ENCODE peak calls at places on chromosomes 13 and 19, in eight cellular contexts. One of them, this sample, is unnamed.

GRCh38 chr19:7904074-7905020 is 670 bp downstream of the MAP2K7 start:
- DNase-seq in neural progenitor cell: peak; percentile 66
- DNase-seq in left ventricle myocardium inferior: no peak
- DNase-seq in cardiac muscle cell: no peak
- DNase-seq in Caco-2: no peak
- DNase-seq in uterus: peak; percentile 72
- DNase-seq in tibial nerve: no peak
- DNase-seq in bronchial epithelial cell: no peak
- DNase-seq in this sample: peak; percentile 88

GRCh38 chr13:36432106-36432544 is at the start of gene CCNA1:
- DNase-seq in neural progenitor cell: peak; percentile 92
- DNase-seq in left ventricle myocardium inferior: peak; percentile 19
- DNase-seq in cardiac muscle cell: peak; percentile 25
- DNase-seq in Caco-2: no peak
- DNase-seq in uterus: peak; percentile 42
- DNase-seq in tibial nerve: no peak
- DNase-seq in bronchial epithelial cell: no peak
- DNase-seq in this sample: peak; percentile 48

GRCh38 chr13:106036870-106037269 is 498.6 kb downstream of the EFNB2 start:
- DNase-seq in neural progenitor cell: peak; percentile 36
- DNase-seq in left ventricle myocardium inferior: no peak
- DNase-seq in cardiac muscle cell: no peak
- DNase-seq in Caco-2: no peak
- DNase-seq in uterus: no peak
- DNase-seq in tibial nerve: no peak
- DNase-seq in bronchial epithelial cell: no peak
- DNase-seq in this sample: no peak

GRCh38 chr13:32206097-32206740 is 108.9 kb downstream of the ZAR1L start:
- DNase-seq in neural progenitor cell: no peak
- DNase-seq in left ventricle myocardium inferior: no peak
- DNase-seq in cardiac muscle cell: peak; percentile 32
- DNase-seq in Caco-2: no peak
- DNase-seq in uterus: no peak
- DNase-seq in tibial nerve: no peak
- DNase-seq in bronchial epithelial cell: peak; percentile 10
- DNase-seq in this sample: no peak

GRCh38 chr13:20711301-20712044 is 8.0 kb downstream of the IL17D start:
- DNase-seq in neural progenitor cell: peak; percentile 80
- DNase-seq in left ventricle myocardium inferior: no peak
- DNase-seq in cardiac muscle cell: peak; percentile 11
- DNase-seq in Caco-2: no peak
- DNase-seq in uterus: no peak
- DNase-seq in tibial nerve: no peak
- DNase-seq in bronchial epithelial cell: no peak
- DNase-seq in this sample: no peak

GRCh38 chr13:44693156-44693826 is 117.2 kb upstream of the TSC22D1 start:
- DNase-seq in neural progenitor cell: no peak
- DNase-seq in left ventricle myocardium inferior: no peak
- DNase-seq in cardiac muscle cell: no peak
- DNase-seq in Caco-2: no peak
- DNase-seq in uterus: no peak
- DNase-seq in tibial nerve: no peak
- DNase-seq in bronchial epithelial cell: no peak
- DNase-seq in this sample: no peak

GRCh38 chr19:5718032-5718578 is 1.8 kb downstream of the LONP1 start:
- DNase-seq in neural progenitor cell: no peak
- DNase-seq in left ventricle myocardium inferior: no peak
- DNase-seq in cardiac muscle cell: peak; percentile 30
- DNase-seq in Caco-2: no peak
- DNase-seq in uterus: no peak
- DNase-seq in tibial nerve: no peak
- DNase-seq in bronchial epithelial cell: peak; percentile 35
- DNase-seq in this sample: no peak

GRCh38 chr13:97266734-97267417 is 44.7 kb downstream of the MBNL2 start:
- DNase-seq in neural progenitor cell: peak; percentile 19
- DNase-seq in left ventricle myocardium inferior: no peak
- DNase-seq in cardiac muscle cell: peak; percentile 50
- DNase-seq in Caco-2: no peak
- DNase-seq in uterus: no peak
- DNase-seq in tibial nerve: no peak
- DNase-seq in bronchial epithelial cell: no peak
- DNase-seq in this sample: no peak

GRCh38 chr13:27403727-27404385 is 20.6 kb upstream of the GTF3A start:
- DNase-seq in neural progenitor cell: no peak
- DNase-seq in left ventricle myocardium inferior: no peak
- DNase-seq in cardiac muscle cell: no peak
- DNase-seq in Caco-2: peak; percentile 76
- DNase-seq in uterus: no peak
- DNase-seq in tibial nerve: no peak
- DNase-seq in bronchial epithelial cell: no peak
- DNase-seq in this sample: no peak

GRCh38 chr13:87884874-87885273 is 213.7 kb downstream of the SLITRK5 start:
- DNase-seq in neural progenitor cell: peak; percentile 43
- DNase-seq in left ventricle myocardium inferior: no peak
- DNase-seq in cardiac muscle cell: peak; percentile 24
- DNase-seq in Caco-2: no peak
- DNase-seq in uterus: no peak
- DNase-seq in tibial nerve: no peak
- DNase-seq in bronchial epithelial cell: peak; percentile 5
- DNase-seq in this sample: no peak

GRCh38 chr19:44623080-44623479 is 9.7 kb downstream of the IGSF23 start:
- DNase-seq in neural progenitor cell: no peak
- DNase-seq in left ventricle myocardium inferior: no peak
- DNase-seq in cardiac muscle cell: peak; percentile 53
- DNase-seq in Caco-2: no peak
- DNase-seq in uterus: no peak
- DNase-seq in tibial nerve: no peak
- DNase-seq in bronchial epithelial cell: no peak
- DNase-seq in this sample: no peak

GRCh38 chr19:14361824-14362223 is 19.4 kb upstream of the ADGRE5 start:
- DNase-seq in neural progenitor cell: peak; percentile 52
- DNase-seq in left ventricle myocardium inferior: no peak
- DNase-seq in cardiac muscle cell: peak; percentile 63
- DNase-seq in Caco-2: peak; percentile 46
- DNase-seq in uterus: no peak
- DNase-seq in tibial nerve: no peak
- DNase-seq in bronchial epithelial cell: no peak
- DNase-seq in this sample: no peak

GRCh38 chr13:91805605-91806004 is 407.2 kb downstream of the GPC5 start:
- DNase-seq in neural progenitor cell: no peak
- DNase-seq in left ventricle myocardium inferior: no peak
- DNase-seq in cardiac muscle cell: peak; percentile 5
- DNase-seq in Caco-2: no peak
- DNase-seq in uterus: no peak
- DNase-seq in tibial nerve: no peak
- DNase-seq in bronchial epithelial cell: no peak
- DNase-seq in this sample: no peak

GRCh38 chr13:30766957-30767603 is 31.7 kb downstream of the ALOX5AP start:
- DNase-seq in neural progenitor cell: no peak
- DNase-seq in left ventricle myocardium inferior: no peak
- DNase-seq in cardiac muscle cell: no peak
- DNase-seq in Caco-2: peak; percentile 50
- DNase-seq in uterus: no peak
- DNase-seq in tibial nerve: no peak
- DNase-seq in bronchial epithelial cell: no peak
- DNase-seq in this sample: no peak

GRCh38 chr19:48121909-48122371 is 11.3 kb upstream of the PLA2G4C start:
- DNase-seq in neural progenitor cell: no peak
- DNase-seq in left ventricle myocardium inferior: no peak
- DNase-seq in cardiac muscle cell: peak; percentile 33
- DNase-seq in Caco-2: no peak
- DNase-seq in uterus: no peak
- DNase-seq in tibial nerve: no peak
- DNase-seq in bronchial epithelial cell: peak; percentile 47
- DNase-seq in this sample: no peak

GRCh38 chr19:49116544-49116943 is 2.4 kb downstream of the LIN7B start:
- DNase-seq in neural progenitor cell: no peak
- DNase-seq in left ventricle myocardium inferior: peak; percentile 57
- DNase-seq in cardiac muscle cell: no peak
- DNase-seq in Caco-2: no peak
- DNase-seq in uterus: no peak
- DNase-seq in tibial nerve: peak; percentile 67
- DNase-seq in bronchial epithelial cell: no peak
- DNase-seq in this sample: no peak

GRCh38 chr19:15534957-15535864 is 26.9 kb downstream of the CYP4F22 start:
- DNase-seq in neural progenitor cell: no peak
- DNase-seq in left ventricle myocardium inferior: no peak
- DNase-seq in cardiac muscle cell: no peak
- DNase-seq in Caco-2: no peak
- DNase-seq in uterus: no peak
- DNase-seq in tibial nerve: no peak
- DNase-seq in bronchial epithelial cell: peak; percentile 5
- DNase-seq in this sample: no peak

GRCh38 chr13:50810998-50811397 is 32.5 kb downstream of the DLEU7 start:
- DNase-seq in neural progenitor cell: no peak
- DNase-seq in left ventricle myocardium inferior: no peak
- DNase-seq in cardiac muscle cell: no peak
- DNase-seq in Caco-2: no peak
- DNase-seq in uterus: no peak
- DNase-seq in tibial nerve: no peak
- DNase-seq in bronchial epithelial cell: no peak
- DNase-seq in this sample: no peak

GRCh38 chr19:19276386-19276785 is 3.3 kb upstream of the TM6SF2 start:
- DNase-seq in neural progenitor cell: no peak
- DNase-seq in left ventricle myocardium inferior: no peak
- DNase-seq in cardiac muscle cell: peak; percentile 69
- DNase-seq in Caco-2: no peak
- DNase-seq in uterus: no peak
- DNase-seq in tibial nerve: no peak
- DNase-seq in bronchial epithelial cell: no peak
- DNase-seq in this sample: no peak

GRCh38 chr13:44763604-44764311 is 187.6 kb upstream of the TSC22D1 start:
- DNase-seq in neural progenitor cell: no peak
- DNase-seq in left ventricle myocardium inferior: peak; percentile 22
- DNase-seq in cardiac muscle cell: peak; percentile 45
- DNase-seq in Caco-2: no peak
- DNase-seq in uterus: no peak
- DNase-seq in tibial nerve: peak; percentile 11
- DNase-seq in bronchial epithelial cell: no peak
- DNase-seq in this sample: no peak

GRCh38 chr13:94569615-94570014 is 26.3 kb downstream of the TGDS start:
- DNase-seq in neural progenitor cell: no peak
- DNase-seq in left ventricle myocardium inferior: no peak
- DNase-seq in cardiac muscle cell: no peak
- DNase-seq in Caco-2: no peak
- DNase-seq in uterus: no peak
- DNase-seq in tibial nerve: no peak
- DNase-seq in bronchial epithelial cell: no peak
- DNase-seq in this sample: no peak

DNA sequence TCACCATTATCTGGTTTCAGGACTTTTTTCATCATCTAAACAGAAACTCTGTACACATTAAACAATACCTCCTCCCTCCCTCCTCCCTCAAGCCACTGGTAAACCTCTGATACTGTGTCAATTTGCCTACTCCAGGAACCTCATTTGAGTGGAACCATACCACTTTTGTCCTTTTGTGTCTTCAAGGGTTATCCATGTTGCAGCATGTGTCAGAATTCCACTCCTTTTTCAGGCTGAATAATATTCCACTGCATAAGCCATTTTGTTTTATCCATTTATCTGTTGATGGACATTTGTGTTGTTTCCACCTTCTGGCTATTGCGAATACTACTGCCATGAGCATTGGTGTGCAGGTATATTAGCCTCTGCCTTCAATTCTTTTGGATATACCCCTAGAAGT is 27.5 kb downstream of the TGDS start:
- DNase-seq in neural progenitor cell: no peak
- DNase-seq in left ventricle myocardium inferior: no peak
- DNase-seq in cardiac muscle cell: no peak
- DNase-seq in Caco-2: no peak
- DNase-seq in uterus: no peak
- DNase-seq in tibial nerve: no peak
- DNase-seq in bronchial epithelial cell: no peak
- DNase-seq in this sample: no peak
- H3K36me3 ChIP-seq in neural progenitor cell: no peaks in the 10 kb centered on the region
- H3K36me3 ChIP-seq in left ventricle myocardium inferior: peaks cover 35% of the 10 kb centered on the region
- H3K36me3 ChIP-seq in cardiac muscle cell: peaks cover 14% of the 10 kb centered on the region
- H3K36me3 ChIP-seq in Caco-2: no peaks in the 10 kb centered on the region
- H3K36me3 ChIP-seq in uterus: no peaks in the 10 kb centered on the region
- H3K36me3 ChIP-seq in tibial nerve: no peaks in the 10 kb centered on the region
- H3K36me3 ChIP-seq in bronchial epithelial cell: peaks cover 6% of the 10 kb centered on the region
- H3K36me3 ChIP-seq in this sample: no peaks in the 10 kb centered on the region

GRCh38 chr19:38204096-38204495 is 19.9 kb downstream of the DPF1 start:
- DNase-seq in neural progenitor cell: no peak
- DNase-seq in left ventricle myocardium inferior: no peak
- DNase-seq in cardiac muscle cell: no peak
- DNase-seq in Caco-2: peak; percentile 60
- DNase-seq in uterus: no peak
- DNase-seq in tibial nerve: no peak
- DNase-seq in bronchial epithelial cell: no peak
- DNase-seq in this sample: no peak
- H3K36me3 ChIP-seq in neural progenitor cell: no peaks in the 10 kb centered on the region
- H3K36me3 ChIP-seq in left ventricle myocardium inferior: peaks cover 74% of the 10 kb centered on the region
- H3K36me3 ChIP-seq in cardiac muscle cell: no peaks in the 10 kb centered on the region
- H3K36me3 ChIP-seq in Caco-2: peaks cover 6% of the 10 kb centered on the region
- H3K36me3 ChIP-seq in uterus: no peaks in the 10 kb centered on the region
- H3K36me3 ChIP-seq in tibial nerve: no peaks in the 10 kb centered on the region
- H3K36me3 ChIP-seq in bronchial epithelial cell: peaks cover 5% of the 10 kb centered on the region
- H3K36me3 ChIP-seq in this sample: no peaks in the 10 kb centered on the region

DNA sequence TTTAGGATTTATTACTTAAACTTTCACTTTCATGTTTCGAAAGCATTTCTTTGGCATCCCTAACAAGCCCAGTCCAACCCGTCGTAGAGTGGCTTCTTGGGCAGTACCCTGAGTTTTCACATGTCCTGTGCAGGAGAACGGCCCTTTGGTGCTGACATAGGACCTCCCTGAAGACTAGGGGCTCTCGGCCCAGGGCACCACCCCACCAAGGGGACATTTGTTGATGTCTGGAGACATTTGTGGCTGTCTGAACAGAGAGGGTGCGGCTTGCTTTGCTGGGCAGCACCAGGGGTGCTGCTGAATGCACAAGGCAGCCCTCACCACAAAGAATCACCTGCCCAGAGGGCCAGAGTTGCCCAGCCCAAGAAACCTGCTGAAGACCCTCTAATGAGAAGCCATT is 30.6 kb downstream of the CUL4A start:
- DNase-seq in neural progenitor cell: no peak
- DNase-seq in left ventricle myocardium inferior: no peak
- DNase-seq in cardiac muscle cell: no peak
- DNase-seq in Caco-2: no peak
- DNase-seq in uterus: no peak
- DNase-seq in tibial nerve: no peak
- DNase-seq in bronchial epithelial cell: no peak
- DNase-seq in this sample: no peak
- H3K36me3 ChIP-seq in neural progenitor cell: peaks cover 22% of the 10 kb centered on the region
- H3K36me3 ChIP-seq in left ventricle myocardium inferior: peaks cover 99% of the 10 kb centered on the region
- H3K36me3 ChIP-seq in cardiac muscle cell: peaks cover 62% of the 10 kb centered on the region
- H3K36me3 ChIP-seq in Caco-2: peaks cover 2% of the 10 kb centered on the region
- H3K36me3 ChIP-seq in uterus: no peaks in the 10 kb centered on the region
- H3K36me3 ChIP-seq in tibial nerve: no peaks in the 10 kb centered on the region
- H3K36me3 ChIP-seq in bronchial epithelial cell: peaks cover 18% of the 10 kb centered on the region
- H3K36me3 ChIP-seq in this sample: no peaks in the 10 kb centered on the region

DNA sequence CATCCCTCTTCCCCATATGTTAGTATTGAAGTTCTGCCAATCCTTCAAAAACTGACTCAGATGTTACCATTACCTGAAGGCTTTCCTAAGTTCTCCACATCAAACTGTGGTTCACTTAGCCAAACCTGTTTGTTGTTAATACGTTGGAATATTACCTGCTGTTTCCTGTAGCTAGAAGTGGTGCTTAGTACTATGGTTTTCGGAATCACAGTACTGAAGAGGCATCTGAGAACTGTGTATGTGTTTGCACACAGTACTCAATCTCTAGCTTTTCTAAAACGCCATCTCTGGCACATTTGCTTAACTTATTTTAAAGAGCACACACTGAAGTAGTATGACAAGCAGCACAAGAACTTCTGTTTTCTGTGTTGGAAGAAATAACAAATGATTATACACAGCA is 248.2 kb downstream of the SHISA2 start:
- DNase-seq in neural progenitor cell: no peak
- DNase-seq in left ventricle myocardium inferior: no peak
- DNase-seq in cardiac muscle cell: no peak
- DNase-seq in Caco-2: no peak
- DNase-seq in uterus: no peak
- DNase-seq in tibial nerve: no peak
- DNase-seq in bronchial epithelial cell: peak; percentile 2
- DNase-seq in this sample: no peak
- H3K36me3 ChIP-seq in neural progenitor cell: no peaks in the 10 kb centered on the region
- H3K36me3 ChIP-seq in left ventricle myocardium inferior: no peaks in the 10 kb centered on the region
- H3K36me3 ChIP-seq in cardiac muscle cell: no peaks in the 10 kb centered on the region
- H3K36me3 ChIP-seq in Caco-2: no peaks in the 10 kb centered on the region
- H3K36me3 ChIP-seq in uterus: no peaks in the 10 kb centered on the region
- H3K36me3 ChIP-seq in tibial nerve: no peaks in the 10 kb centered on the region
- H3K36me3 ChIP-seq in bronchial epithelial cell: no peaks in the 10 kb centered on the region
- H3K36me3 ChIP-seq in this sample: no peaks in the 10 kb centered on the region